ENCODE peak calls at places on chromosome 14, in nine cellular contexts. One of them, this sample, is unnamed.

GRCh38 chr14:57831981-57832380 is 33.9 kb downstream of the SLC35F4 start:
- DNase-seq in GM12865: peak; percentile 27
- DNase-seq in left ventricle myocardium inferior: no peak
- DNase-seq in lower leg skin: no peak
- DNase-seq in WTC11: peak; percentile 42
- DNase-seq in IMR-90: no peak
- DNase-seq in stomach: no peak
- DNase-seq in PC-9: no peak
- DNase-seq in uterus: no peak
- DNase-seq in this sample: no peak

GRCh38 chr14:50560929-50561280 is 960 bp downstream of the ATL1 start:
- DNase-seq in lower leg skin: peak; percentile 96
- DNase-seq in GM12865: peak; percentile 5
- DNase-seq in WTC11: peak; percentile 40
- DNase-seq in uterus: peak; percentile 84
- DNase-seq in IMR-90: peak; percentile 71
- DNase-seq in stomach: peak; percentile 74
- DNase-seq in PC-9: no peak
- DNase-seq in left ventricle myocardium inferior: peak; percentile 86
- DNase-seq in this sample: peak; percentile 45

GRCh38 chr14:58243790-58244555 is 670 bp upstream of the PSMA3 start:
- DNase-seq in GM12865: peak; percentile 32
- DNase-seq in WTC11: no peak
- DNase-seq in uterus: no peak
- DNase-seq in lower leg skin: peak; percentile 37
- DNase-seq in IMR-90: no peak
- DNase-seq in stomach: no peak
- DNase-seq in left ventricle myocardium inferior: no peak
- DNase-seq in PC-9: peak; percentile 42
- DNase-seq in this sample: no peak

GRCh38 chr14:68638817-68639517 is 153.9 kb downstream of the ZFP36L1 start:
- DNase-seq in stomach: no peak
- DNase-seq in WTC11: no peak
- DNase-seq in lower leg skin: peak; percentile 73
- DNase-seq in GM12865: no peak
- DNase-seq in PC-9: peak; percentile 8
- DNase-seq in left ventricle myocardium inferior: no peak
- DNase-seq in uterus: peak; percentile 29
- DNase-seq in IMR-90: no peak
- DNase-seq in this sample: no peak

GRCh38 chr14:96134508-96134907 is 70.1 kb upstream of the BDKRB2 start:
- DNase-seq in WTC11: no peak
- DNase-seq in stomach: no peak
- DNase-seq in IMR-90: no peak
- DNase-seq in GM12865: no peak
- DNase-seq in lower leg skin: no peak
- DNase-seq in left ventricle myocardium inferior: no peak
- DNase-seq in uterus: no peak
- DNase-seq in PC-9: no peak
- DNase-seq in this sample: no peak

GRCh38 chr14:23579311-23579630 is 681 bp upstream of the JPH4 start:
- DNase-seq in left ventricle myocardium inferior: no peak
- DNase-seq in lower leg skin: peak; percentile 50
- DNase-seq in GM12865: no peak
- DNase-seq in uterus: no peak
- DNase-seq in WTC11: no peak
- DNase-seq in IMR-90: no peak
- DNase-seq in stomach: peak; percentile 11
- DNase-seq in PC-9: no peak
- DNase-seq in this sample: no peak

GRCh38 chr14:96805906-96806305 is 8.7 kb downstream of the VRK1 start:
- DNase-seq in uterus: no peak
- DNase-seq in lower leg skin: no peak
- DNase-seq in IMR-90: no peak
- DNase-seq in stomach: no peak
- DNase-seq in WTC11: no peak
- DNase-seq in left ventricle myocardium inferior: peak; percentile 20
- DNase-seq in GM12865: no peak
- DNase-seq in PC-9: no peak
- DNase-seq in this sample: no peak

GRCh38 chr14:53491256-53491905 is 338.3 kb upstream of the DDHD1 start:
- DNase-seq in GM12865: no peak
- DNase-seq in PC-9: no peak
- DNase-seq in lower leg skin: no peak
- DNase-seq in WTC11: no peak
- DNase-seq in IMR-90: peak; percentile 28
- DNase-seq in left ventricle myocardium inferior: no peak
- DNase-seq in stomach: no peak
- DNase-seq in uterus: no peak
- DNase-seq in this sample: no peak

GRCh38 chr14:90610641-90611040 is 205.6 kb downstream of the TTC7B start:
- DNase-seq in IMR-90: no peak
- DNase-seq in uterus: no peak
- DNase-seq in GM12865: no peak
- DNase-seq in left ventricle myocardium inferior: no peak
- DNase-seq in lower leg skin: no peak
- DNase-seq in PC-9: no peak
- DNase-seq in stomach: no peak
- DNase-seq in WTC11: no peak
- DNase-seq in this sample: no peak

GRCh38 chr14:23443411-23443812 is 8.0 kb upstream of the MYH7 start:
- DNase-seq in PC-9: no peak
- DNase-seq in stomach: no peak
- DNase-seq in left ventricle myocardium inferior: peak; percentile 51
- DNase-seq in IMR-90: no peak
- DNase-seq in uterus: no peak
- DNase-seq in GM12865: no peak
- DNase-seq in WTC11: no peak
- DNase-seq in lower leg skin: no peak
- DNase-seq in this sample: no peak

GRCh38 chr14:85793533-85793932 is 263.6 kb downstream of the FLRT2 start:
- DNase-seq in PC-9: no peak
- DNase-seq in WTC11: no peak
- DNase-seq in GM12865: no peak
- DNase-seq in IMR-90: no peak
- DNase-seq in uterus: no peak
- DNase-seq in left ventricle myocardium inferior: no peak
- DNase-seq in stomach: no peak
- DNase-seq in lower leg skin: no peak
- DNase-seq in this sample: no peak

GRCh38 chr14:63551338-63551737 is 8.2 kb upstream of the PPP2R5E start:
- DNase-seq in lower leg skin: no peak
- DNase-seq in left ventricle myocardium inferior: no peak
- DNase-seq in stomach: no peak
- DNase-seq in WTC11: no peak
- DNase-seq in GM12865: no peak
- DNase-seq in uterus: no peak
- DNase-seq in PC-9: no peak
- DNase-seq in IMR-90: peak; percentile 69
- DNase-seq in this sample: no peak

GRCh38 chr14:102213984-102214658 is 74.4 kb downstream of the WDR20 start:
- DNase-seq in GM12865: no peak
- DNase-seq in left ventricle myocardium inferior: no peak
- DNase-seq in lower leg skin: no peak
- DNase-seq in WTC11: no peak
- DNase-seq in stomach: no peak
- DNase-seq in uterus: no peak
- DNase-seq in IMR-90: no peak
- DNase-seq in PC-9: no peak
- DNase-seq in this sample: no peak
- TF ChIP-seq CTCF in GM12865: no peak
- TF ChIP-seq CTCF in left ventricle myocardium inferior: no peak
- TF ChIP-seq CTCF in lower leg skin: no peak
- TF ChIP-seq CTCF in WTC11: no peak
- TF ChIP-seq CTCF in stomach: no peak
- TF ChIP-seq CTCF in uterus: no peak
- TF ChIP-seq CTCF in IMR-90: peak; percentile 19
- TF ChIP-seq CTCF in PC-9: peak; percentile 56
- TF ChIP-seq CTCF in this sample: no peak

GRCh38 chr14:75142494-75142893 is 15.6 kb upstream of the NEK9 start:
- DNase-seq in left ventricle myocardium inferior: no peak
- DNase-seq in uterus: no peak
- DNase-seq in IMR-90: no peak
- DNase-seq in lower leg skin: no peak
- DNase-seq in WTC11: no peak
- DNase-seq in PC-9: no peak
- DNase-seq in stomach: no peak
- DNase-seq in GM12865: no peak
- DNase-seq in this sample: no peak

GRCh38 chr14:75143761-75144527 is 17.1 kb upstream of the NEK9 start:
- DNase-seq in WTC11: no peak
- DNase-seq in uterus: no peak
- DNase-seq in PC-9: no peak
- DNase-seq in lower leg skin: no peak
- DNase-seq in left ventricle myocardium inferior: no peak
- DNase-seq in GM12865: no peak
- DNase-seq in stomach: no peak
- DNase-seq in IMR-90: no peak
- DNase-seq in this sample: no peak

GRCh38 chr14:75140620-75141019 is 13.8 kb upstream of the NEK9 start:
- DNase-seq in GM12865: no peak
- DNase-seq in WTC11: no peak
- DNase-seq in stomach: no peak
- DNase-seq in left ventricle myocardium inferior: no peak
- DNase-seq in IMR-90: no peak
- DNase-seq in lower leg skin: no peak
- DNase-seq in uterus: no peak
- DNase-seq in PC-9: no peak
- DNase-seq in this sample: no peak

GRCh38 chr14:75141062-75141461 is 14.2 kb upstream of the NEK9 start:
- DNase-seq in left ventricle myocardium inferior: no peak
- DNase-seq in WTC11: no peak
- DNase-seq in PC-9: no peak
- DNase-seq in stomach: no peak
- DNase-seq in GM12865: peak; percentile 13
- DNase-seq in uterus: no peak
- DNase-seq in IMR-90: no peak
- DNase-seq in lower leg skin: no peak
- DNase-seq in this sample: no peak

GRCh38 chr14:75141967-75142366 is 15.1 kb upstream of the NEK9 start:
- DNase-seq in stomach: no peak
- DNase-seq in uterus: no peak
- DNase-seq in GM12865: peak; percentile 37
- DNase-seq in left ventricle myocardium inferior: no peak
- DNase-seq in PC-9: no peak
- DNase-seq in WTC11: no peak
- DNase-seq in IMR-90: peak; percentile 56
- DNase-seq in lower leg skin: no peak
- DNase-seq in this sample: peak; percentile 19
- TF ChIP-seq CTCF in stomach: peak; percentile 11
- TF ChIP-seq CTCF in uterus: peak; percentile 17
- TF ChIP-seq CTCF in GM12865: peak; percentile 39
- TF ChIP-seq CTCF in left ventricle myocardium inferior: peak; percentile 56
- TF ChIP-seq CTCF in PC-9: peak; percentile 61
- TF ChIP-seq CTCF in WTC11: no peak
- TF ChIP-seq CTCF in IMR-90: peak; percentile 55
- TF ChIP-seq CTCF in lower leg skin: no peak
- TF ChIP-seq CTCF in this sample: no peak

DNA sequence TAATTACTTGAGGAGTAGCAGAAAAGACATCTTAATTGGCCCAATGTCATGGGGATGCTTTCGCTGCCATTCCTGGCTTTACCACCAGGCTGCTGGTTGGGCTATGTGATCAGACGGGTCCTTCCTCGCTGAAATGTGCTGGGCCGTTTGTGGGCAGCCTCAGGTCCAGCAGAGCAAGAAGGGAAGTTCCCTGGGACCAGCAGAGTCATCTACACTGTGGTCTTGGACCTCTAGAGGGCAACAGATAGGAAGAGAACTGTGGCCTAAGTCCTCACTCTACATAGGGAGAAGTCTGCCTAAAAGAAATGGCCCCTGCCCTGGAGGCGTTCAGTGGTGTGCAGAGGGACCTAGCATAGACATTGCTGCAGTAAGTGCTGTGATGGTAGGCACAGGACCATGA is 10.9 kb downstream of the EVL start:
- DNase-seq in lower leg skin: no peak
- DNase-seq in GM12865: peak; percentile 61
- DNase-seq in stomach: no peak
- DNase-seq in PC-9: no peak
- DNase-seq in IMR-90: peak; percentile 40
- DNase-seq in left ventricle myocardium inferior: no peak
- DNase-seq in uterus: no peak
- DNase-seq in WTC11: peak; percentile 60
- DNase-seq in this sample: no peak
- TF ChIP-seq CTCF in lower leg skin: no peak
- TF ChIP-seq CTCF in GM12865: peak; percentile 11
- TF ChIP-seq CTCF in stomach: no peak
- TF ChIP-seq CTCF in PC-9: peak; percentile 33
- TF ChIP-seq CTCF in IMR-90: peak; percentile 27
- TF ChIP-seq CTCF in left ventricle myocardium inferior: peak; percentile 32
- TF ChIP-seq CTCF in uterus: peak; percentile 7
- TF ChIP-seq CTCF in WTC11: peak; percentile 33
- TF ChIP-seq CTCF in this sample: no peak

GRCh38 chr14:71317385-71318096 is 410.3 kb downstream of the PCNX1 start:
- DNase-seq in lower leg skin: no peak
- DNase-seq in PC-9: no peak
- DNase-seq in WTC11: no peak
- DNase-seq in stomach: no peak
- DNase-seq in GM12865: no peak
- DNase-seq in uterus: no peak
- DNase-seq in left ventricle myocardium inferior: no peak
- DNase-seq in IMR-90: no peak
- DNase-seq in this sample: no peak

GRCh38 chr14:71318097-71318459 is 410.8 kb downstream of the PCNX1 start:
- DNase-seq in lower leg skin: no peak
- DNase-seq in GM12865: no peak
- DNase-seq in uterus: no peak
- DNase-seq in stomach: no peak
- DNase-seq in WTC11: no peak
- DNase-seq in PC-9: no peak
- DNase-seq in left ventricle myocardium inferior: no peak
- DNase-seq in IMR-90: no peak
- DNase-seq in this sample: no peak

GRCh38 chr14:71319646-71320045 is 412.4 kb downstream of the PCNX1 start:
- DNase-seq in left ventricle myocardium inferior: no peak
- DNase-seq in uterus: peak; percentile 17
- DNase-seq in GM12865: peak; percentile 55
- DNase-seq in PC-9: no peak
- DNase-seq in lower leg skin: no peak
- DNase-seq in WTC11: no peak
- DNase-seq in stomach: no peak
- DNase-seq in IMR-90: peak; percentile 36
- DNase-seq in this sample: no peak

GRCh38 chr14:71311061-71311460 is 403.8 kb downstream of the PCNX1 start:
- DNase-seq in lower leg skin: no peak
- DNase-seq in WTC11: no peak
- DNase-seq in GM12865: no peak
- DNase-seq in PC-9: no peak
- DNase-seq in uterus: no peak
- DNase-seq in stomach: no peak
- DNase-seq in IMR-90: no peak
- DNase-seq in left ventricle myocardium inferior: no peak
- DNase-seq in this sample: no peak

DNA sequence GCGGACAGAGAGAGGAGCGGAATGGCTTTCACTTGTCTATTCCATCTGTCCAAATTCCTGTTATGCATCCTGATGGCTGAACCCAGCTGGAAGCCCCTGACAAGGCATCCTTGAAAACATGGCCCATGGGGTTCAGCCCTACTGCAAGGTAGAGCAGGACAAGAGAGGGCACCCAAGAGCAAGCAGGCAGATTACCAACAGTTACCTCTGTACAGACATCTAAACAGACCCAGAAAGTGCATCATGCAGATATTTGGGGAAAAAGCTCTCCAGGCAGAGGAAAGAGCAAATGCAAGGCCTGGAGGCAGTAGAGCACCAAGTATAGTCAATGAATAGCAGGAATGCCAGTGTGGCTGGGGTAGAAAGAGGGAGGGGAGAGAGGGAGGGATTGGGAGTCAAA is 407.5 kb downstream of the PCNX1 start:
- DNase-seq in IMR-90: no peak
- DNase-seq in GM12865: no peak
- DNase-seq in lower leg skin: no peak
- DNase-seq in left ventricle myocardium inferior: no peak
- DNase-seq in stomach: no peak
- DNase-seq in PC-9: no peak
- DNase-seq in uterus: no peak
- DNase-seq in WTC11: no peak
- DNase-seq in this sample: no peak
- TF ChIP-seq CTCF in IMR-90: no peak
- TF ChIP-seq CTCF in GM12865: no peak
- TF ChIP-seq CTCF in lower leg skin: no peak
- TF ChIP-seq CTCF in left ventricle myocardium inferior: no peak
- TF ChIP-seq CTCF in stomach: no peak
- TF ChIP-seq CTCF in PC-9: no peak
- TF ChIP-seq CTCF in uterus: no peak
- TF ChIP-seq CTCF in WTC11: no peak
- TF ChIP-seq CTCF in this sample: no peak